ENCODE peak calls at places on chromosomes 6 and 20, in four cellular contexts. C is mammary epithelial cell, A is pancreas, X is tibial nerve. G is an unnamed sample. For H3K9me3 and H3K27me3, the result is how much of the 10 kb centered on the place peaks cover.

GRCh38 chr6:42086665-42087050 is 36.3 kb downstream of the TAF8 start:
- DNase-seq in C (no peak), X (no peak), A (no peak), G (no peak)

GRCh38 chr6:80165143-80165542 is 58.7 kb downstream of the BCKDHB start:
- DNase-seq in A (no peak), X (no peak), C (peak), G (no peak)

GRCh38 chr6:109821494-109821893 is 130.4 kb downstream of the FIG4 start:
- DNase-seq in X (no peak), A (no peak), C (no peak), G (no peak)

GRCh38 chr20:47356526-47357295 is at the start of gene ZMYND8:
- DNase-seq in C (peak), X (peak), A (peak), G (peak)

GRCh38 chr20:47024461-47024937 is 129.9 kb downstream of the EYA2 start:
- DNase-seq in X (no peak), C (no peak), A (no peak), G (no peak)

GRCh38 chr6:5681480-5681879 is 325.2 kb downstream of the NRN1 start:
- DNase-seq in A (no peak), X (no peak), C (no peak), G (no peak)

GRCh38 chr6:105568121-105568520 is 165.2 kb upstream of the PREP start:
- DNase-seq in X (no peak), A (no peak), C (no peak), G (no peak)

GRCh38 chr6:5443491-5443890 is 182.2 kb downstream of the FARS2 start:
- DNase-seq in C (no peak), A (no peak), X (no peak), G (no peak)

GRCh38 chr6:49551126-49551865 is 828 bp downstream of the C6orf141 start:
- DNase-seq in X (no peak), C (no peak), A (no peak), G (no peak)

GRCh38 chr6:150687508-150687907 is 87.8 kb downstream of the PLEKHG1 start:
- DNase-seq in X (no peak), C (no peak), A (no peak), G (no peak)

GRCh38 chr6:98463038-98463437 is 371.3 kb upstream of the POU3F2 start:
- DNase-seq in A (no peak), X (no peak), C (no peak), G (no peak)

GRCh38 chr6:137496392-137496767 is 2.2 kb upstream of the OLIG3 start:
- DNase-seq in X (no peak), A (no peak), C (no peak), G (no peak)

GRCh38 chr6:137495652-137496391 is 1.6 kb upstream of the OLIG3 start:
- DNase-seq in X (no peak), C (no peak), A (no peak), G (no peak)

GRCh38 chr6:137498488-137499219 is 4.5 kb upstream of the OLIG3 start:
- DNase-seq in C (no peak), A (no peak), X (no peak), G (no peak)

GRCh38 chr6:137497722-137498463 is 3.7 kb upstream of the OLIG3 start:
- DNase-seq in A (no peak), X (no peak), C (no peak), G (no peak)

GRCh38 chr6:137496909-137497721 is 2.9 kb upstream of the OLIG3 start:
- DNase-seq in C (no peak), A (no peak), X (no peak), G (no peak)
- H3K9me3 ChIP-seq in C (under half), A (under half), X (under half), G (under half)

DNA sequence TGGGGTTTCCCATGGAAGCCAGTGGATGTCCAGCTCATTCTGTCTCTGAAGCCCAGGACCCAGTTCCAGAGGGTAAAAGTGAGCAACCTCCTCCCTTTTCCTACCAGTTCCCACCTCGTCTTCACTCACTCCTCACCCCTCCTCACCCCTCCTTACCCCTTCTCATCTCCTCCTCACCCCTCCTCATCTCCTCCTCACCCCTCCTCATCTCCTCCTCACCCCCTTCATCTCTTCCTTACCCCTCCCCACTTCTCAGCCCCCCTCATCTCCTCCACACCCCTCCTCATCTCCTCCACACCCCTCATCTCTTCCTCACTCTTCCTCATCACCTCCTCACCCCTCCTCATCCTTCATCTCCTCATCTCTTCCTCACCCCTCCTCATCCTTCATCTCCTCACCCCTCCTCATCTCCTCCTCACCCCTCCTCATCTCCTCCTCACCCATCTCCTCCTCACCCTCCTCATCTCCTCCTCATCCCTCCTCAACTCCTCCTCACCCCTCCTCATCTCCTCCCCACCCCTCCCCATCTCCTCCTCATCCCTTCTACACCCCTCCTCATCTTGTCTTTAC is 246.1 kb downstream of the MYLK4 start:
- DNase-seq in A (no peak), C (no peak), X (no peak), G (no peak)
- H3K27me3 ChIP-seq in A (under half), C (under half), X (under half), G (under half)

GRCh38 chr6:86526238-86526637 is 411.1 kb upstream of the HTR1E start:
- DNase-seq in C (no peak), X (no peak), A (no peak), G (no peak)
- H3K9me3 ChIP-seq in C (under half), X (under half), A (under half), G (under half)

DNA sequence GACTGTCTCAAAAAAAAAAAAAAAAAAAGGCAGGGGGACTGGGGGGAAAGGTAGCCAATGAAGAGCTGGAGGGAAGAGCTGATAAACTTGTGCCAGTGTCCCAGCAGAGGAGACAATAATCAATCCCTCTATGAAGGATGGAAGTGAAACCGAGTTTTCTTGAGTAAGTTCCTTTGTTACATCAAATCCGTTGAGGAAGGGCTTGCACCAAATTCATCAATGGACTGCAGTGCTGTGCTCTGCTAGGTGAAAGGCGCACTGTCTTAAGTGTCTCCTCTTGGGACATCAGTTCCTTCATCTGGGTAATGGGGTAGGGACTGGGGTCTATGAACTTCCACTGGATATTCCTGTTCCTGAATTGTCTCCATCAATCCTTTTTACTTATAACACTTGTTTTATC is 3.1 kb upstream of the CRIP3 start:
- DNase-seq in A (no peak), C (no peak), X (no peak), G (no peak)
- H3K27me3 ChIP-seq in A (under half), C (under half), X (under half), G (under half)

DNA sequence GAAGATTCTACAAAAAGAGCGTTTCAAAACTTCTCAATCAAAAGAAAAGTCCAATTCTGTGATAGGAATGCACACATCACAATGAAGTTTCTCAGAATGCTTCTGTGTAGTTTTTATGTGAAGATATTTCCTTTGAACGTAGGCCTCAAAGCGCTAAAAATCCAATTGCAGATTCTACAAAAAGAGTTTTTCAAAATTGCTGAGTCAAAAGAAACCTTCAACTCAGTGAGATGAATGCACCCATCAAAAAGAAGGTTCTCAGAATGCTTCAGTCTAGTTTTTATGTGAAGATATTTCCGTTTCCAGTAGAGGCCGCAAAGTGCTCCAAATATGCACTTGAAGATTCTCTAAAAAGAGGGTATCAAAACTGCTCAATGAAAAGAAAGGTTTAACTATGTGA is 319.7 kb upstream of the DEFB115 start:
- DNase-seq in X (no peak), C (no peak), A (no peak), G (no peak)
- H3K9me3 ChIP-seq in X (under half), C (under half), A (under half), G (under half)

DNA sequence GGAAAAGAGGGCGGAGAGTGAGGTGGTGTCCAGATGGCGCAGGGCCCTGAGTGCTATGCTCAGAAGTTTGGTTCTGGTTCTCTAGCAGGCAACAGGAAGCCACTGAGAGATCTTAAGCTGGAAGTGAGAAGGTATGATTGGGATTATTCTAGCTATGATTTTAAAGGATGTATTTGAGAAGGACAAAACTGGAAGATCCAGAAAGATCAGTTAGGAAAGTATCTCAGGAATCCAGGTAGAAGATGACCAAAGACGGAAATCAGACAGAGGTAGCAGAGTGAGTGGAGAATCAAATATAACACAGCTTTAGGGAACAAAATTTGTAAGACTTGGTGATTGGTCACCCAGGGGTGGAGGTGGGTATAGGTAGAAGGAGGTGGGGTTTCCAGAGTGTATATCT is 5.8 kb downstream of the SYNE1 start:
- DNase-seq in A (no peak), C (no peak), X (no peak), G (no peak)
- H3K27me3 ChIP-seq in A (under half), C (under half), X (under half), G (under half)

G was measured in upper lobe of right lung.